ENCODE peak calls at places on chromosome 15, in six cellular contexts. M is stimulated activated CD8-positive, alpha-beta memory T cell treated with anti-CD3 and anti-CD28 coated beads, Interleukin-7, amount 100 ng/mL, for 1 hour; Y is activated CD4-positive, alpha-beta T cell treated with anti-CD3 and anti-CD28 coated beads, Interleukin-2, amount 50 U/mL, for 1 hour; L is ELR; J is astrocyte; G is HTR-8/SVneo. F is an unnamed sample.

GRCh38 chr15:101206173-101206572 is 45.7 kb downstream of the CHSY1 start:
- DNase-seq in M (peak; percentile 30), Y (peak; percentile 59), L (peak; percentile 74), J (peak; percentile 88), G (no peak), F (no peak)

GRCh38 chr15:58352026-58352929 is 79.5 kb upstream of the LIPC start:
- DNase-seq in M (no peak), Y (no peak), L (no peak), J (no peak), G (no peak), F (no peak)

GRCh38 chr15:84961114-84961452 is 20.6 kb upstream of the PDE8A start:
- DNase-seq in M (no peak), Y (no peak), L (peak; percentile 95), J (peak; percentile 89), G (no peak), F (no peak)

GRCh38 chr15:61856295-61856694 is 204.0 kb downstream of the VPS13C start:
- DNase-seq in M (no peak), Y (no peak), L (no peak), J (no peak), G (no peak), F (no peak)

GRCh38 chr15:67116742-67117141 is 51.3 kb downstream of the SMAD3 start:
- DNase-seq in M (no peak), Y (no peak), L (peak; percentile 59), J (no peak), G (no peak), F (no peak)

GRCh38 chr15:72685925-72686794 is at the start of the genes BBS4 and HIGD2B:
- DNase-seq in M (peak; percentile 78), Y (peak; percentile 80), L (peak; percentile 90), J (peak; percentile 77), G (peak; percentile 92), F (no peak)

GRCh38 chr15:71471347-71471746 is 339.0 kb upstream of the NR2E3 start:
- DNase-seq in M (no peak), Y (no peak), L (peak; percentile 23), J (no peak), G (peak; percentile 59), F (no peak)

GRCh38 chr15:62462721-62463120 is 297.6 kb upstream of the C2CD4B start:
- DNase-seq in M (no peak), Y (no peak), L (no peak), J (no peak), G (no peak), F (no peak)

GRCh38 chr15:93265046-93265658 is 176.1 kb upstream of the RGMA start:
- DNase-seq in M (no peak), Y (no peak), L (no peak), J (peak; percentile 22), G (no peak), F (no peak)

GRCh38 chr15:78810003-78810376 is 1.3 kb downstream of the ADAMTS7 start:
- DNase-seq in M (no peak), Y (no peak), L (no peak), J (no peak), G (no peak), F (no peak)

GRCh38 chr15:62736756-62737155 is 305.8 kb upstream of the TPM1 start:
- DNase-seq in M (no peak), Y (no peak), L (no peak), J (no peak), G (no peak), F (no peak)

GRCh38 chr15:52280326-52281084 is 15.1 kb downstream of the MYO5C start:
- DNase-seq in M (no peak), Y (no peak), L (no peak), J (no peak), G (no peak), F (no peak)

GRCh38 chr15:39747326-39747725 is 35.3 kb downstream of the FSIP1 start:
- DNase-seq in M (no peak), Y (no peak), L (peak; percentile 43), J (peak; percentile 81), G (no peak), F (no peak)

GRCh38 chr15:83837946-83838571 is 184.1 kb downstream of the ADAMTSL3 start:
- DNase-seq in M (no peak), Y (no peak), L (peak; percentile 25), J (no peak), G (peak; percentile 28), F (no peak)

GRCh38 chr15:48469271-48469670 is 138.0 kb downstream of the DUT start:
- DNase-seq in M (no peak), Y (no peak), L (no peak), J (peak; percentile 34), G (no peak), F (no peak)

GRCh38 chr15:70672081-70672480 is 91.3 kb downstream of the UACA start:
- DNase-seq in M (no peak), Y (no peak), L (no peak), J (peak; percentile 41), G (no peak), F (no peak)

GRCh38 chr15:31258260-31258659 is 68.4 kb upstream of the KLF13 start:
- DNase-seq in M (no peak), Y (no peak), L (no peak), J (no peak), G (no peak), F (no peak)

GRCh38 chr15:25066708-25067107 is 111.9 kb downstream of the SNRPN start:
- DNase-seq in M (no peak), Y (no peak), L (no peak), J (no peak), G (no peak), F (no peak)

GRCh38 chr15:68612979-68613740 is 34.4 kb downstream of the CORO2B start:
- DNase-seq in M (no peak), Y (no peak), L (no peak), J (no peak), G (no peak), F (no peak)

GRCh38 chr15:69337133-69337532 is 38.4 kb downstream of the PAQR5 start:
- DNase-seq in M (no peak), Y (no peak), L (no peak), J (peak; percentile 29), G (no peak), F (no peak)

GRCh38 chr15:66115568-66116206 is 137.9 kb downstream of the MEGF11 start:
- DNase-seq in M (no peak), Y (peak; percentile 41), L (no peak), J (no peak), G (no peak), F (no peak)

GRCh38 chr15:26628879-26629529 is 143.9 kb downstream of the GABRB3 start:
- DNase-seq in M (no peak), Y (no peak), L (no peak), J (peak; percentile 34), G (no peak), F (no peak)

GRCh38 chr15:44370830-44371229 is 56.6 kb upstream of the CTDSPL2 start:
- DNase-seq in M (no peak), Y (no peak), L (no peak), J (no peak), G (no peak), F (no peak)

GRCh38 chr15:85973584-85974347 is 105.9 kb upstream of the AGBL1 start:
- DNase-seq in M (no peak), Y (no peak), L (no peak), J (peak; percentile 32), G (no peak), F (no peak)

GRCh38 chr15:25775317-25775912 is 87.7 kb downstream of the ATP10A start:
- DNase-seq in M (no peak), Y (no peak), L (no peak), J (peak; percentile 71), G (no peak), F (no peak)

GRCh38 chr15:31276596-31277298 is 49.9 kb upstream of the KLF13 start:
- DNase-seq in M (no peak), Y (no peak), L (no peak), J (no peak), G (no peak), F (no peak)

GRCh38 chr15:29522373-29523276 is 253.0 kb upstream of the NSMCE3 start:
- DNase-seq in M (no peak), Y (no peak), L (peak; percentile 40), J (no peak), G (no peak), F (no peak)

GRCh38 chr15:68652141-68652540 is 73.3 kb downstream of the CORO2B start:
- DNase-seq in M (no peak), Y (no peak), L (no peak), J (no peak), G (no peak), F (no peak)

GRCh38 chr15:57505949-57506391 is 85.7 kb upstream of the MYZAP start:
- DNase-seq in M (no peak), Y (no peak), L (peak; percentile 48), J (no peak), G (no peak), F (peak; percentile 70)

GRCh38 chr15:72835289-72835890 is 51.8 kb upstream of the ADPGK start:
- DNase-seq in M (no peak), Y (no peak), L (peak; percentile 6), J (no peak), G (no peak), F (no peak)

GRCh38 chr15:68418611-68419161 is 13.3 kb downstream of the ITGA11 start:
- DNase-seq in M (no peak), Y (no peak), L (peak; percentile 29), J (peak; percentile 73), G (no peak), F (peak; percentile 0)

GRCh38 chr15:35486296-35486695 is 59.7 kb downstream of the DPH6 start:
- DNase-seq in M (no peak), Y (no peak), L (no peak), J (no peak), G (no peak), F (no peak)

GRCh38 chr15:27828721-27829120 is 270.4 kb downstream of the OCA2 start:
- DNase-seq in M (no peak), Y (no peak), L (no peak), J (no peak), G (no peak), F (no peak)

GRCh38 chr15:66947471-66947870 is 117.9 kb upstream of the SMAD3 start:
- DNase-seq in M (no peak), Y (no peak), L (no peak), J (peak; percentile 36), G (no peak), F (no peak)

GRCh38 chr15:74889882-74890768 is at the start of gene MPI:
- DNase-seq in M (peak; percentile 64), Y (peak; percentile 81), L (peak; percentile 88), J (peak; percentile 61), G (peak; percentile 95), F (no peak)

GRCh38 chr15:70447927-70448698 is 315.2 kb downstream of the UACA start:
- DNase-seq in M (peak; percentile 29), Y (peak; percentile 38), L (no peak), J (peak; percentile 8), G (no peak), F (no peak)

F was measured in NCI-H2029 treated with DMSO at 0.1 percent for 48 hours.